ENCODE peak calls at places on chromosomes 12 and 14, in four cellular contexts. N is HepG2, E is GM12878, H is H1. Q is an unnamed sample.

GRCh38 chr14:49594347-49595089 is 4.2 kb upstream of the LRR1 start:
- DNase-seq in H (no peak), N (no peak), E (peak), Q (no peak)

GRCh38 chr12:72586456-72586855 is 314.3 kb downstream of the TRHDE start:
- DNase-seq in N (no peak), E (no peak), H (no peak), Q (no peak)

GRCh38 chr12:47983541-47984115 is 20.2 kb downstream of the TMEM106C start:
- DNase-seq in H (no peak), E (no peak), N (no peak), Q (no peak)

GRCh38 chr12:101616027-101616494 is 21.3 kb downstream of the MYBPC1 start:
- DNase-seq in H (no peak), E (no peak), N (peak), Q (no peak)

GRCh38 chr14:75549169-75549568 is 26.9 kb downstream of the BATF start:
- DNase-seq in E (peak), H (no peak), N (no peak), Q (no peak)

GRCh38 chr14:88289996-88290395 is 33.1 kb downstream of the KCNK10 start:
- DNase-seq in N (no peak), H (no peak), E (no peak), Q (no peak)

GRCh38 chr14:91108941-91109611 is 4.8 kb upstream of the DGLUCY start:
- DNase-seq in H (no peak), N (no peak), E (no peak), Q (no peak)

GRCh38 chr12:54052745-54053624 is 650 bp upstream of the HOXC4 start:
- DNase-seq in E (peak), N (no peak), H (no peak), Q (peak)

GRCh38 chr12:120231316-120232011 is 30.6 kb upstream of the RPLP0 start:
- DNase-seq in H (no peak), N (peak), E (no peak), Q (no peak)

GRCh38 chr14:52272375-52272774 is 4.9 kb downstream of the PTGDR start:
- DNase-seq in E (no peak), H (peak), N (no peak), Q (no peak)

GRCh38 chr14:78081245-78081644 is 88.9 kb upstream of the NRXN3 start:
- DNase-seq in H (no peak), E (no peak), N (no peak), Q (no peak)

GRCh38 chr14:63951429-63951828 is 98.6 kb downstream of the SYNE2 start:
- DNase-seq in E (no peak), N (no peak), H (no peak), Q (no peak)

GRCh38 chr12:130031571-130032189 is 127.9 kb upstream of the TMEM132D start:
- DNase-seq in N (peak), H (peak), E (no peak), Q (peak)

GRCh38 chr12:127293507-127294310 is 973.3 kb upstream of the TMEM132C start:
- DNase-seq in N (no peak), E (no peak), H (peak), Q (peak)

GRCh38 chr14:32933943-32934890 is 4.5 kb upstream of the NPAS3 start:
- DNase-seq in E (no peak), N (no peak), H (peak), Q (peak)

GRCh38 chr12:6226002-6226700 is 26.0 kb downstream of the CD9 start:
- DNase-seq in E (no peak), N (peak), H (no peak), Q (no peak)

GRCh38 chr12:6223545-6223944 is 23.3 kb downstream of the CD9 start:
- DNase-seq in H (no peak), N (no peak), E (no peak), Q (no peak)

GRCh38 chr12:6224550-6224949 is 24.4 kb downstream of the CD9 start:
- DNase-seq in E (no peak), N (no peak), H (no peak), Q (no peak)

GRCh38 chr12:6226701-6227096 is 26.5 kb downstream of the CD9 start:
- DNase-seq in E (no peak), N (no peak), H (no peak), Q (no peak)

GRCh38 chr12:6225630-6226001 is 25.4 kb downstream of the CD9 start:
- DNase-seq in H (no peak), N (no peak), E (no peak), Q (no peak)
- TF ChIP-seq TCF12 in H (no peak), N (no peak), E (no peak), Q (no peak)

DNA sequence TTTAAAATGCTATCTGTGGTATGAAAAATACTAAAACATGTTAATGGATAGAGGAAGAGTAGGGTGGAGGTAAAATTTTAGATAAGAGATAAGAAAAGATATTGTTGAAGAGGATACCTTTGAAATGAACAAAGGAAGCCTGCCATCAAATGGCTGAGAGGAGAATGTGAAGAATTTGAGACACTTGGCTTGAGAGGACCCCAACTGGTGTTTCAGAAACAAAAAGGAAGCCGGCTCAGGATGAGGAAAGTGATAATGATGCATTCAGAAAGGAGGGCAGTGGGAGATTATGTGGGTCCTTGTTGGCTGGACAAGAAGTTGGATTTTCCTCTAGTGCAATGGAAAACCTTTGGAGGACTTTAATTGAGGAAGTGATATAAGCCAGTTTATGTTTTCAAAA is 264.4 kb downstream of the DUSP6 start:
- DNase-seq in N (no peak), H (no peak), E (no peak), Q (no peak)
- TF ChIP-seq TCF12 in N (no peak), H (no peak), E (no peak), Q (no peak)

DNA sequence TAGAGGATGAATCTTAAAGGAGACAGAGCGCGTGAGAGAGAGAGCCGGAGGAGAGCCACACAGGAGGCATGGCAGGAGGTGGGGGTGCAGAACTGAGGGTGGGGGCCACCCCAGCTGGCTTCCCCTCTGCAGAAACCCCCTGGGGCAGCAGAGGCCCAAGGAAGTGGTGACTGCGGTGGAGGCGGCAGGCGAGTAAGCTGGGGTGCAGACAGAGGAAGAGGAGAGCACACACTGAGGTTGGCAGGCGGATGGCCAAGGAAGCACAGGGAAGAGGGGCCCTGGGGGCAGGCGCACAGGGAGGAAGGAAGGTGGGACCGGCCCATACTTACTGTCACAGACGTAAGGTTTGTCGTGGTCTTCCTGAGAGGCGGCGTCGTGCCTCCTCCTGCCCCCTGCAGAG is 179.8 kb downstream of the DPF3 start:
- DNase-seq in H (no peak), N (no peak), E (peak), Q (no peak)
- TF ChIP-seq TCF12 in H (no peak), N (no peak), E (peak), Q (no peak)

GRCh38 chr12:95130096-95130495 is 56.7 kb upstream of the NR2C1 start:
- DNase-seq in N (no peak), E (no peak), H (no peak), Q (no peak)

GRCh38 chr12:95134085-95134484 is 60.7 kb upstream of the NR2C1 start:
- DNase-seq in N (no peak), H (no peak), E (no peak), Q (no peak)

GRCh38 chr12:95126076-95126475 is 52.7 kb upstream of the NR2C1 start:
- DNase-seq in H (no peak), N (no peak), E (no peak), Q (no peak)

GRCh38 chr12:95129115-95129514 is 55.7 kb upstream of the NR2C1 start:
- DNase-seq in N (no peak), H (no peak), E (no peak), Q (no peak)

DNA sequence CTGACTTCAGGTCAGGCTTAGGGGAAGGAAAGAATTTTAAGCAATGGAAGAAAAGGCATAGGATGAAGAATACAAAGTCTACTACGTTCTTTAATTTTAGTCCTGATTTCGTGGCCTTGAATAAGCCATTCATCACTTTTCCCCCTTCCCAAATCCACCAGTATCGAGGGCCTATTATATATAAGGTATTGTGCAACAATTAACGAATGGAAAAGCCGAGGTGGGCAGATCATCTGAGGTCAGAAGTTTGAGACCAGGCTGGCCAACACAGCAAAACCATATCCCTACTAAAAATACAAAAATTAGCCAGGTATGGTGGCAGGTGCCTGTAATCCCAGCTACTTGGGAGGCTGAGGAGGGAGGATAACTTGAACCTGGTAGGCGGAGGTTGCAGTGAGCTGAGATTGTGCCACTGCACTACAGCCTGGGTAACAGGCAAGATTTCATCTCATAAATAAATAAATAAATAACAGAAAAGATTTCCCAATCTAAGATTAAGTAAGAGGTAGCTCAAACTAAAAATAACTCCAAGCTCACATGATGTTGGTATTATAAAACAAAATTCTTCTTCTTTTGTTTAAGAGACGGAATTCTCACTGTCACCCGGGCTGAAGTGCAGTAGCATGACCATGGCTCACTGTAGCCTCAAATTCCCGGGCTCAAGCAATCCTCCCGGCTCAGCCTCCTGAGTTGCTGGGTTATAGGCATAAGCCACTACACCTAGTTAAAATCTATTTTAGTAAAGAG is 58.3 kb upstream of the NR2C1 start:
- DNase-seq in H (no peak), E (no peak), N (no peak), Q (no peak)
- TF ChIP-seq TCF12 in H (no peak), E (no peak), N (no peak), Q (no peak)

Q was measured in SK-N-SH.